ENCODE peak calls at places on chromosome 1, in nine cellular contexts. One of them, this sample, is unnamed.

GRCh38 chr1:104648269-104648691 is 898.6 kb downstream of the AMY1C start:
- DNase-seq in thoracic aorta: no peak
- DNase-seq in upper lobe of right lung: no peak
- DNase-seq in uterus: no peak
- DNase-seq in left lung: no peak
- DNase-seq in spleen: no peak
- DNase-seq in IMR-90: no peak
- DNase-seq in PC-3: peak; percentile 44
- DNase-seq in heart right ventricle: no peak
- DNase-seq in this sample: peak; percentile 5

GRCh38 chr1:60705026-60705425 is 377.3 kb upstream of the NFIA start:
- DNase-seq in IMR-90: no peak
- DNase-seq in left lung: no peak
- DNase-seq in heart right ventricle: no peak
- DNase-seq in upper lobe of right lung: no peak
- DNase-seq in thoracic aorta: no peak
- DNase-seq in uterus: no peak
- DNase-seq in spleen: no peak
- DNase-seq in PC-3: no peak
- DNase-seq in this sample: no peak

GRCh38 chr1:203410117-203410900 is 59.4 kb upstream of the FMOD start:
- DNase-seq in thoracic aorta: no peak
- DNase-seq in upper lobe of right lung: no peak
- DNase-seq in left lung: no peak
- DNase-seq in heart right ventricle: no peak
- DNase-seq in PC-3: no peak
- DNase-seq in IMR-90: no peak
- DNase-seq in uterus: peak; percentile 43
- DNase-seq in spleen: no peak
- DNase-seq in this sample: no peak

GRCh38 chr1:219215477-219215876 is 41.8 kb downstream of the LYPLAL1 start:
- DNase-seq in left lung: no peak
- DNase-seq in thoracic aorta: no peak
- DNase-seq in heart right ventricle: no peak
- DNase-seq in upper lobe of right lung: no peak
- DNase-seq in spleen: no peak
- DNase-seq in IMR-90: no peak
- DNase-seq in PC-3: no peak
- DNase-seq in uterus: no peak
- DNase-seq in this sample: no peak

GRCh38 chr1:3727042-3727824 is 25.0 kb upstream of the CCDC27 start:
- DNase-seq in upper lobe of right lung: no peak
- DNase-seq in left lung: no peak
- DNase-seq in uterus: no peak
- DNase-seq in IMR-90: no peak
- DNase-seq in PC-3: peak; percentile 48
- DNase-seq in spleen: no peak
- DNase-seq in thoracic aorta: no peak
- DNase-seq in heart right ventricle: peak; percentile 21
- DNase-seq in this sample: no peak

GRCh38 chr1:60132985-60133673 is 59.6 kb upstream of the C1orf87 start:
- DNase-seq in thoracic aorta: no peak
- DNase-seq in heart right ventricle: no peak
- DNase-seq in spleen: no peak
- DNase-seq in PC-3: peak; percentile 28
- DNase-seq in upper lobe of right lung: no peak
- DNase-seq in uterus: no peak
- DNase-seq in left lung: no peak
- DNase-seq in IMR-90: peak; percentile 50
- DNase-seq in this sample: peak; percentile 70

GRCh38 chr1:81679972-81680371 is 120.8 kb upstream of the ADGRL2 start:
- DNase-seq in upper lobe of right lung: no peak
- DNase-seq in spleen: no peak
- DNase-seq in IMR-90: peak; percentile 45
- DNase-seq in left lung: no peak
- DNase-seq in uterus: no peak
- DNase-seq in heart right ventricle: no peak
- DNase-seq in thoracic aorta: no peak
- DNase-seq in PC-3: peak; percentile 28
- DNase-seq in this sample: no peak

GRCh38 chr1:101280942-101281654 is 44.3 kb downstream of the S1PR1 start:
- DNase-seq in IMR-90: no peak
- DNase-seq in spleen: no peak
- DNase-seq in heart right ventricle: no peak
- DNase-seq in uterus: no peak
- DNase-seq in upper lobe of right lung: no peak
- DNase-seq in left lung: no peak
- DNase-seq in PC-3: no peak
- DNase-seq in thoracic aorta: no peak
- DNase-seq in this sample: no peak

GRCh38 chr1:229437443-229437842 is 3.5 kb upstream of the ACTA1 start:
- DNase-seq in IMR-90: peak; percentile 18
- DNase-seq in thoracic aorta: no peak
- DNase-seq in PC-3: no peak
- DNase-seq in heart right ventricle: no peak
- DNase-seq in upper lobe of right lung: no peak
- DNase-seq in spleen: no peak
- DNase-seq in uterus: no peak
- DNase-seq in left lung: no peak
- DNase-seq in this sample: no peak

GRCh38 chr1:215056584-215056983 is 26.0 kb upstream of the KCNK2 start:
- DNase-seq in thoracic aorta: no peak
- DNase-seq in spleen: no peak
- DNase-seq in heart right ventricle: no peak
- DNase-seq in uterus: no peak
- DNase-seq in PC-3: peak; percentile 28
- DNase-seq in IMR-90: peak; percentile 82
- DNase-seq in upper lobe of right lung: no peak
- DNase-seq in left lung: no peak
- DNase-seq in this sample: peak; percentile 78

GRCh38 chr1:103525114-103525606 is 339 bp upstream of the RNPC3 start:
- DNase-seq in PC-3: peak; percentile 35
- DNase-seq in IMR-90: peak; percentile 38
- DNase-seq in uterus: peak; percentile 16
- DNase-seq in thoracic aorta: no peak
- DNase-seq in left lung: no peak
- DNase-seq in spleen: peak; percentile 72
- DNase-seq in heart right ventricle: no peak
- DNase-seq in upper lobe of right lung: no peak
- DNase-seq in this sample: no peak

GRCh38 chr1:76659171-76659940 is 207.9 kb upstream of the ST6GALNAC5 start:
- DNase-seq in heart right ventricle: no peak
- DNase-seq in thoracic aorta: no peak
- DNase-seq in PC-3: peak; percentile 11
- DNase-seq in spleen: no peak
- DNase-seq in upper lobe of right lung: no peak
- DNase-seq in uterus: no peak
- DNase-seq in IMR-90: no peak
- DNase-seq in left lung: no peak
- DNase-seq in this sample: peak; percentile 22

GRCh38 chr1:151574575-151575529 is 34.7 kb downstream of the TUFT1 start:
- DNase-seq in spleen: no peak
- DNase-seq in PC-3: peak; percentile 95
- DNase-seq in thoracic aorta: no peak
- DNase-seq in IMR-90: peak; percentile 87
- DNase-seq in left lung: no peak
- DNase-seq in uterus: no peak
- DNase-seq in heart right ventricle: no peak
- DNase-seq in upper lobe of right lung: no peak
- DNase-seq in this sample: peak; percentile 65

GRCh38 chr1:44673675-44674112 is 587 bp downstream of the TMEM53 start:
- DNase-seq in spleen: no peak
- DNase-seq in upper lobe of right lung: no peak
- DNase-seq in PC-3: peak; percentile 11
- DNase-seq in heart right ventricle: no peak
- DNase-seq in uterus: no peak
- DNase-seq in IMR-90: no peak
- DNase-seq in left lung: no peak
- DNase-seq in thoracic aorta: no peak
- DNase-seq in this sample: no peak

GRCh38 chr1:44674113-44675000 is at the start of the genes ARMH1 and TMEM53:
- DNase-seq in upper lobe of right lung: peak; percentile 99
- DNase-seq in left lung: peak; percentile 100
- DNase-seq in uterus: peak; percentile 99
- DNase-seq in spleen: peak; percentile 100
- DNase-seq in thoracic aorta: peak; percentile 99
- DNase-seq in PC-3: peak; percentile 99
- DNase-seq in heart right ventricle: peak; percentile 98
- DNase-seq in IMR-90: peak; percentile 98
- DNase-seq in this sample: peak; percentile 99

GRCh38 chr1:44676484-44677200 is 2.1 kb downstream of the ARMH1 start:
- DNase-seq in thoracic aorta: no peak
- DNase-seq in upper lobe of right lung: no peak
- DNase-seq in uterus: no peak
- DNase-seq in left lung: no peak
- DNase-seq in IMR-90: peak; percentile 77
- DNase-seq in heart right ventricle: no peak
- DNase-seq in PC-3: peak; percentile 50
- DNase-seq in spleen: no peak
- DNase-seq in this sample: peak; percentile 33

GRCh38 chr1:44677201-44677520 is 2.6 kb downstream of the ARMH1 start:
- DNase-seq in upper lobe of right lung: peak; percentile 6
- DNase-seq in IMR-90: peak; percentile 53
- DNase-seq in spleen: no peak
- DNase-seq in PC-3: peak; percentile 67
- DNase-seq in uterus: no peak
- DNase-seq in left lung: no peak
- DNase-seq in thoracic aorta: no peak
- DNase-seq in heart right ventricle: no peak
- DNase-seq in this sample: peak; percentile 28

GRCh38 chr1:44675186-44675585 is 672 bp downstream of the ARMH1 start:
- DNase-seq in PC-3: no peak
- DNase-seq in heart right ventricle: no peak
- DNase-seq in thoracic aorta: no peak
- DNase-seq in left lung: peak; percentile 20
- DNase-seq in IMR-90: no peak
- DNase-seq in upper lobe of right lung: peak; percentile 44
- DNase-seq in spleen: peak; percentile 73
- DNase-seq in uterus: no peak
- DNase-seq in this sample: no peak
- H3K4me3 ChIP-seq in PC-3: peak overlapping the region; percentile 79
- H3K4me3 ChIP-seq in heart right ventricle: peak overlapping the region; percentile 53
- H3K4me3 ChIP-seq in thoracic aorta: peak overlapping the region; percentile 76
- H3K4me3 ChIP-seq in left lung: peak overlapping the region; percentile 40
- H3K4me3 ChIP-seq in IMR-90: peak overlapping the region; percentile 49
- H3K4me3 ChIP-seq in upper lobe of right lung: peak overlapping the region; percentile 65
- H3K4me3 ChIP-seq in spleen: peak overlapping the region; percentile 56
- H3K4me3 ChIP-seq in uterus: peak overlapping the region; percentile 88
- H3K4me3 ChIP-seq in this sample: peak overlapping the region; percentile 82

DNA sequence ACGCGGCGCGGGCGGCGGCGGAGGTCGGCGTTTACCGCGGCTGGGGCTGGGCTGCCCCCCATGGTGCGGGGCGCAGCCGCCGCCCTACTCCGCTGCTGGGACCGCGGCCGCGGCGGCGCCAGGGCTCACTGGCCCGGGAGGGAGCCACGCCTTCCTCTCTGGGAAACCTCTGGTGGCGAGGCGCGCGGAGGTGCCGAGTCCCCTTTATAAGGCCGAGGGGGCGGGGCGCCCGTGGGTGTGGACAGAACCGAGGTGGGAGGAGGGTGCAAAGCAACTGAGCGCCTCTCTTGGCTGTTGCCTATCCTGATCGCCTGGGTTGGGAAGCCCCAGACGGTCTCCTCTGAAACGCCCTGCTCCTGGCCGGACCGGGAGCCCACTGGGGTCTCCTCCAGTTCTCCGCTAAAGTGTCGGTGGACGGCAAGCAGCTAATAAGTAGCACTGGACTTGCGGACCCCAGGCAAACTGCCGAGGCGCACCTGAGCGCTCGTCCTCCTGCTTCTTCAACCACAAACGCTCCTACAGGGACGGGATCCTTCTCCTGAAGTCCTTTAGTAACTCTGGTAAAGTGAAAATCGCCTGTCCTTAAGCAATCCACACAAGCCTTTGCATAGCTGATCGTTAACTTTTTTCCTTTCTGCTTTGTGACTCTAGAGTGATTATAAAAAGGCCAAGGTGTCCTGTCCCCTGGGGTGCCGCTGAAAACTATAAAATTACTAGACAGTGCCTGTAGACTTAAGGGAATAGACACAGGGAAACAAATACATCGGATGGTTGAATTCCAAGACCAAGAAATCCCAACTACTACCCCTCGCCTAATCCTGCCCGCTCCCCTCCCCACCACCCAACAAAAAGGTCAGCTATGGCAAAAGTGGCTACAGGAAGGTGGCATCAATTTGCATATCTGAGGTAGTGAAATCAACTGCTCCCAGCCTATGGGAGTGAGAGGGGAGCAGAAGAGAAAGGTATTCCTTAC is at the start of gene PTGER3:
- DNase-seq in uterus: peak; percentile 93
- DNase-seq in left lung: peak; percentile 62
- DNase-seq in thoracic aorta: peak; percentile 57
- DNase-seq in heart right ventricle: peak; percentile 75
- DNase-seq in IMR-90: no peak
- DNase-seq in PC-3: no peak
- DNase-seq in spleen: peak; percentile 81
- DNase-seq in upper lobe of right lung: peak; percentile 88
- DNase-seq in this sample: no peak
- H3K27me3 ChIP-seq in uterus: no peaks in the 10 kb centered on the region
- H3K27me3 ChIP-seq in left lung: peaks cover 25% of the 10 kb centered on the region
- H3K27me3 ChIP-seq in thoracic aorta: no peaks in the 10 kb centered on the region
- H3K27me3 ChIP-seq in heart right ventricle: peaks cover 16% of the 10 kb centered on the region
- H3K27me3 ChIP-seq in IMR-90: peaks cover 38% of the 10 kb centered on the region
- H3K27me3 ChIP-seq in PC-3: peaks cover 53% of the 10 kb centered on the region
- H3K27me3 ChIP-seq in spleen: peaks cover 17% of the 10 kb centered on the region
- H3K27me3 ChIP-seq in upper lobe of right lung: peaks cover 28% of the 10 kb centered on the region
- H3K27me3 ChIP-seq in this sample: peaks cover 40% of the 10 kb centered on the region

GRCh38 chr1:16046865-16047264 is 3.3 kb downstream of the CLCNKB start:
- DNase-seq in uterus: no peak
- DNase-seq in thoracic aorta: no peak
- DNase-seq in heart right ventricle: no peak
- DNase-seq in spleen: no peak
- DNase-seq in upper lobe of right lung: no peak
- DNase-seq in PC-3: no peak
- DNase-seq in IMR-90: no peak
- DNase-seq in left lung: no peak
- DNase-seq in this sample: no peak
- TF ChIP-seq CTCF in uterus: no peak
- TF ChIP-seq CTCF in thoracic aorta: no peak
- TF ChIP-seq CTCF in heart right ventricle: no peak
- TF ChIP-seq CTCF in spleen: no peak
- TF ChIP-seq CTCF in upper lobe of right lung: no peak
- TF ChIP-seq CTCF in PC-3: no peak
- TF ChIP-seq CTCF in IMR-90: peak; percentile 7
- TF ChIP-seq CTCF in left lung: no peak
- TF ChIP-seq CTCF in this sample: no peak

GRCh38 chr1:30425046-30425445 is 298.3 kb downstream of the MATN1 start:
- DNase-seq in uterus: no peak
- DNase-seq in heart right ventricle: no peak
- DNase-seq in IMR-90: no peak
- DNase-seq in left lung: no peak
- DNase-seq in PC-3: no peak
- DNase-seq in upper lobe of right lung: no peak
- DNase-seq in spleen: no peak
- DNase-seq in thoracic aorta: no peak
- DNase-seq in this sample: no peak
- H3K4me3 ChIP-seq in uterus: no peak overlapping the region
- H3K4me3 ChIP-seq in heart right ventricle: no peak overlapping the region
- H3K4me3 ChIP-seq in IMR-90: no peak overlapping the region
- H3K4me3 ChIP-seq in left lung: no peak overlapping the region
- H3K4me3 ChIP-seq in PC-3: no peak overlapping the region
- H3K4me3 ChIP-seq in upper lobe of right lung: no peak overlapping the region
- H3K4me3 ChIP-seq in spleen: no peak overlapping the region
- H3K4me3 ChIP-seq in thoracic aorta: no peak overlapping the region
- H3K4me3 ChIP-seq in this sample: no peak overlapping the region

This sample was measured in brain microvascular endothelial cell.